ENCODE peak calls at places on chromosome 12, in four cellular contexts. One of them, this sample, is unnamed. For H3K4me1, the result is how much of the 10 kb centered on the place peaks cover.

GRCh38 chr12:92436847-92437246 is 265.9 kb upstream of the PLEKHG7 start:
- DNase-seq in PC-3: no peak
- DNase-seq in GM23248: no peak
- DNase-seq in neural progenitor cell: no peak
- DNase-seq in this sample: no peak

GRCh38 chr12:70243510-70244331 is 488 bp downstream of the CNOT2 start:
- DNase-seq in PC-3: peak
- DNase-seq in neural progenitor cell: peak
- DNase-seq in GM23248: peak
- DNase-seq in this sample: peak

GRCh38 chr12:27498159-27498558 is 25.8 kb upstream of the PPFIBP1 start:
- DNase-seq in PC-3: no peak
- DNase-seq in GM23248: no peak
- DNase-seq in neural progenitor cell: no peak
- DNase-seq in this sample: no peak

GRCh38 chr12:53053223-53054111 is 3.6 kb downstream of the TNS2 start:
- DNase-seq in neural progenitor cell: peak
- DNase-seq in GM23248: peak
- DNase-seq in PC-3: peak
- DNase-seq in this sample: no peak

GRCh38 chr12:130711751-130712150 is 4.3 kb downstream of the RIMBP2 start:
- DNase-seq in PC-3: no peak
- DNase-seq in neural progenitor cell: no peak
- DNase-seq in GM23248: no peak
- DNase-seq in this sample: no peak

GRCh38 chr12:115960-116915 is 49.7 kb downstream of the IQSEC3 start:
- DNase-seq in GM23248: no peak
- DNase-seq in PC-3: no peak
- DNase-seq in neural progenitor cell: no peak
- DNase-seq in this sample: no peak

GRCh38 chr12:110780448-110780847 is 37.8 kb upstream of the PPP1CC start:
- DNase-seq in GM23248: no peak
- DNase-seq in PC-3: no peak
- DNase-seq in neural progenitor cell: no peak
- DNase-seq in this sample: no peak

GRCh38 chr12:130603566-130603965 is 112.5 kb downstream of the RIMBP2 start:
- DNase-seq in PC-3: no peak
- DNase-seq in neural progenitor cell: no peak
- DNase-seq in GM23248: no peak
- DNase-seq in this sample: no peak

GRCh38 chr12:15088115-15088514 is 115.3 kb downstream of the PDE6H start:
- DNase-seq in neural progenitor cell: no peak
- DNase-seq in PC-3: no peak
- DNase-seq in GM23248: no peak
- DNase-seq in this sample: no peak

GRCh38 chr12:52293926-52294325 is 2.6 kb upstream of the KRT81 start:
- DNase-seq in PC-3: no peak
- DNase-seq in neural progenitor cell: no peak
- DNase-seq in GM23248: no peak
- DNase-seq in this sample: no peak

GRCh38 chr12:52813203-52813819 is 605 bp downstream of the KRT4 start:
- DNase-seq in PC-3: no peak
- DNase-seq in GM23248: no peak
- DNase-seq in neural progenitor cell: no peak
- DNase-seq in this sample: no peak

GRCh38 chr12:71071466-71072097 is 86.2 kb downstream of the TSPAN8 start:
- DNase-seq in neural progenitor cell: no peak
- DNase-seq in PC-3: peak
- DNase-seq in GM23248: peak
- DNase-seq in this sample: peak

GRCh38 chr12:40999212-40999611 is 188.9 kb upstream of the PDZRN4 start:
- DNase-seq in PC-3: no peak
- DNase-seq in neural progenitor cell: no peak
- DNase-seq in GM23248: no peak
- DNase-seq in this sample: peak

GRCh38 chr12:67433393-67434175 is 164.4 kb downstream of the CAND1 start:
- DNase-seq in neural progenitor cell: no peak
- DNase-seq in GM23248: peak
- DNase-seq in PC-3: peak
- DNase-seq in this sample: no peak

GRCh38 chr12:111063296-111064026 is 143.1 kb upstream of the MYL2 start:
- DNase-seq in neural progenitor cell: no peak
- DNase-seq in GM23248: peak
- DNase-seq in PC-3: peak
- DNase-seq in this sample: no peak

GRCh38 chr12:75635606-75636444 is 124.4 kb upstream of the KRR1 start:
- DNase-seq in neural progenitor cell: no peak
- DNase-seq in GM23248: peak
- DNase-seq in PC-3: peak
- DNase-seq in this sample: no peak

GRCh38 chr12:14955876-14956811 is 5.3 kb downstream of the ARHGDIB start:
- DNase-seq in neural progenitor cell: no peak
- DNase-seq in PC-3: no peak
- DNase-seq in GM23248: no peak
- DNase-seq in this sample: no peak

GRCh38 chr12:106954462-106955376 is 988 bp upstream of the TMEM263 start:
- DNase-seq in neural progenitor cell: peak
- DNase-seq in GM23248: peak
- DNase-seq in PC-3: no peak
- DNase-seq in this sample: no peak

GRCh38 chr12:107917912-107918800 is 143.7 kb downstream of the ASCL4 start:
- DNase-seq in neural progenitor cell: peak
- DNase-seq in PC-3: peak
- DNase-seq in GM23248: peak
- DNase-seq in this sample: peak

GRCh38 chr12:60120199-60120598 is 524.4 kb downstream of the SLC16A7 start:
- DNase-seq in PC-3: no peak
- DNase-seq in GM23248: no peak
- DNase-seq in neural progenitor cell: no peak
- DNase-seq in this sample: no peak

GRCh38 chr12:102896067-102896466 is 21.0 kb downstream of the PAH start:
- DNase-seq in PC-3: peak
- DNase-seq in GM23248: no peak
- DNase-seq in neural progenitor cell: no peak
- DNase-seq in this sample: no peak

GRCh38 chr12:131264625-131265024 is 310.9 kb downstream of the ADGRD1 start:
- DNase-seq in neural progenitor cell: no peak
- DNase-seq in GM23248: no peak
- DNase-seq in PC-3: peak
- DNase-seq in this sample: no peak

GRCh38 chr12:64890873-64891468 is 66.5 kb downstream of the TBC1D30 start:
- DNase-seq in GM23248: peak
- DNase-seq in PC-3: peak
- DNase-seq in neural progenitor cell: peak
- DNase-seq in this sample: peak

GRCh38 chr12:100717733-100718067 is 76.9 kb upstream of the ANO4 start:
- DNase-seq in GM23248: peak
- DNase-seq in neural progenitor cell: peak
- DNase-seq in PC-3: no peak
- DNase-seq in this sample: no peak
- TF ChIP-seq EZH2 in GM23248: no peak
- TF ChIP-seq EZH2 in neural progenitor cell: peak
- TF ChIP-seq EZH2 in PC-3: no peak
- TF ChIP-seq EZH2 in this sample: no peak

DNA sequence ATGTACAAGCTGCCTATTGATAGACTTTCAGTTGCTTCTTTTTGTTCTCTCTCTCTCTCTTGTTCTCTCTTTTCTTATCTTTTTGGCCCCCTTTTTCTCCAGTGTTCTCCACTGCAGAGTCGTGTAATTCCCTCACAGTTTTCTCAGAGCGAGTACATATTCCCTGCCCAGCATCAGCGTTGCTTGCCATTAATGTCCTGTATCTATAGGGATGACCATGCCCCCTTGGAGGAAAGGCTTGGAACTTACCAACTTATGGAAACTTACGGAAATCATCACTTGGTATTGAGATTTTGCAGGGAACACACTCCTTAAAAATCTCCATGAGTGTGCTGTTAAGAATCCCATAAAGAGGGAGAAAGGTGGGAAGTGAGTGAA is 14.3 kb upstream of the COL2A1 start:
- DNase-seq in PC-3: no peak
- DNase-seq in neural progenitor cell: no peak
- DNase-seq in GM23248: no peak
- DNase-seq in this sample: no peak
- H3K4me1 ChIP-seq in PC-3: under half
- H3K4me1 ChIP-seq in neural progenitor cell: under half
- H3K4me1 ChIP-seq in GM23248: under half
- H3K4me1 ChIP-seq in this sample: under half

GRCh38 chr12:48677782-48678181 is 4.3 kb downstream of the KANSL2 start:
- DNase-seq in GM23248: no peak
- DNase-seq in PC-3: no peak
- DNase-seq in neural progenitor cell: no peak
- DNase-seq in this sample: no peak
- TF ChIP-seq EZH2 in GM23248: no peak
- TF ChIP-seq EZH2 in PC-3: no peak
- TF ChIP-seq EZH2 in neural progenitor cell: no peak
- TF ChIP-seq EZH2 in this sample: no peak

GRCh38 chr12:21819236-21819635 is 44.7 kb upstream of the KCNJ8 start:
- DNase-seq in GM23248: peak
- DNase-seq in PC-3: no peak
- DNase-seq in neural progenitor cell: no peak
- DNase-seq in this sample: no peak
- H3K4me1 ChIP-seq in GM23248: under half
- H3K4me1 ChIP-seq in PC-3: under half
- H3K4me1 ChIP-seq in neural progenitor cell: under half
- H3K4me1 ChIP-seq in this sample: under half

GRCh38 chr12:9064201-9064814 is 51.4 kb downstream of the A2M start:
- DNase-seq in GM23248: peak
- DNase-seq in PC-3: peak
- DNase-seq in neural progenitor cell: peak
- DNase-seq in this sample: peak
- TF ChIP-seq EZH2 in GM23248: no peak
- TF ChIP-seq EZH2 in PC-3: no peak
- TF ChIP-seq EZH2 in neural progenitor cell: no peak
- TF ChIP-seq EZH2 in this sample: no peak

GRCh38 chr12:124822218-124822617 is 41.4 kb downstream of the SCARB1 start:
- DNase-seq in GM23248: no peak
- DNase-seq in neural progenitor cell: no peak
- DNase-seq in PC-3: no peak
- DNase-seq in this sample: no peak
- H3K4me1 ChIP-seq in GM23248: under half
- H3K4me1 ChIP-seq in neural progenitor cell: under half
- H3K4me1 ChIP-seq in PC-3: under half
- H3K4me1 ChIP-seq in this sample: under half

GRCh38 chr12:30754383-30754749 is 385 bp downstream of the CAPRIN2 start:
- DNase-seq in GM23248: no peak
- DNase-seq in neural progenitor cell: no peak
- DNase-seq in PC-3: no peak
- DNase-seq in this sample: no peak
- TF ChIP-seq EZH2 in GM23248: no peak
- TF ChIP-seq EZH2 in neural progenitor cell: no peak
- TF ChIP-seq EZH2 in PC-3: no peak
- TF ChIP-seq EZH2 in this sample: no peak

GRCh38 chr12:122977153-122977552 is 2.1 kb downstream of the OGFOD2 start:
- DNase-seq in PC-3: no peak
- DNase-seq in GM23248: no peak
- DNase-seq in neural progenitor cell: no peak
- DNase-seq in this sample: no peak

GRCh38 chr12:122974892-122975789 is at the start of gene OGFOD2:
- DNase-seq in GM23248: peak
- DNase-seq in PC-3: peak
- DNase-seq in neural progenitor cell: peak
- DNase-seq in this sample: peak

GRCh38 chr12:122975790-122976647 is 975 bp downstream of the OGFOD2 start:
- DNase-seq in PC-3: no peak
- DNase-seq in GM23248: peak
- DNase-seq in neural progenitor cell: no peak
- DNase-seq in this sample: no peak

GRCh38 chr12:122976648-122976975 is 1.6 kb downstream of the OGFOD2 start:
- DNase-seq in neural progenitor cell: no peak
- DNase-seq in PC-3: no peak
- DNase-seq in GM23248: no peak
- DNase-seq in this sample: no peak

GRCh38 chr12:122974274-122974891 is 661 bp upstream of the OGFOD2 start:
- DNase-seq in neural progenitor cell: peak
- DNase-seq in GM23248: peak
- DNase-seq in PC-3: peak
- DNase-seq in this sample: peak
- H3K4me1 ChIP-seq in neural progenitor cell: under half
- H3K4me1 ChIP-seq in GM23248: under half
- H3K4me1 ChIP-seq in PC-3: under half
- H3K4me1 ChIP-seq in this sample: under half

DNA sequence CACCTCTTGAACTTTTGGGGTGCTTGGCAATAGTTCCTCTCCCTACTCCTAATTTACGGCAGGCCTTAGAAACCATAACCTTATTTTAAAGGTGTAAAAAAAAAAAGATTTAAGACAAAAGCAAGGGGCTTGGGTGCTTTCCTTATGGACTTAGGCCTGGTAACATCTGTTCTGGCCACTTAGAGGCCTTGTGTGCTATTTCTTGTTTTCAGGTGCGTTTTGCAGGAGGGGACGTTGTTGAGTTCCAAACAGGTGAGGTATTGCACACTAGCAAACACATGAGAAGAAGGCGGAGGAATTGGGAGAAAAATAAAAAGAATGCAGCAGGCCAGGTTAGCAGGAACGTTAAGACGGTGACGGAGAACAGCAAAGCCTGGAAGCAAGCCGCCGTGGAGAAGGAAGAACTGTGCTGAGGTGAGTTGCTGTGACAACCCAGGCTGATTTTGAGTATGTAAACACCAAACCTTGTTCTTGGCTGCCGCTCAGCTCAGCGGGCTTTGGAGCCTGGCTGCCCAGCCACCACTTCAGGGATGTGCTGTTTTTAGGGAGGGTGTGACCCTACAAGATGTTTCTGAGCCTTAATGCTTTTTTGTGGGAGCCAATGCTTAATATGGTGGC is 17.4 kb downstream of the EMG1 start:
- DNase-seq in PC-3: no peak
- DNase-seq in neural progenitor cell: no peak
- DNase-seq in GM23248: no peak
- DNase-seq in this sample: no peak
- TF ChIP-seq EZH2 in PC-3: no peak
- TF ChIP-seq EZH2 in neural progenitor cell: no peak
- TF ChIP-seq EZH2 in GM23248: no peak
- TF ChIP-seq EZH2 in this sample: no peak

GRCh38 chr12:6235499-6235898 is 35.3 kb downstream of the CD9 start:
- DNase-seq in PC-3: peak
- DNase-seq in neural progenitor cell: no peak
- DNase-seq in GM23248: no peak
- DNase-seq in this sample: no peak
- H3K4me1 ChIP-seq in PC-3: under half
- H3K4me1 ChIP-seq in neural progenitor cell: under half
- H3K4me1 ChIP-seq in GM23248: under half
- H3K4me1 ChIP-seq in this sample: under half